ENCODE peak calls at places on chromosomes 11 and 22, in seven cellular contexts. C, Y, H, G, Q, L and U are unnamed samples.

GRCh38 chr22:44096736-44097135 is 72.6 kb downstream of the PARVB start:
- DNase-seq in C (peak; percentile 8), G (peak; percentile 25), Q (no peak), Y (no peak), L (peak; percentile 44), H (no peak), U (no peak)

GRCh38 chr11:10657308-10658271 is 36.0 kb downstream of the IRAG1 start:
- DNase-seq in H (no peak), C (no peak), G (no peak), Q (no peak), Y (peak; percentile 92), L (no peak), U (no peak)

GRCh38 chr11:4539603-4540219 is 5.3 kb upstream of the OR52M1 start:
- DNase-seq in L (peak; percentile 62), G (peak; percentile 74), Y (peak; percentile 28), C (peak; percentile 67), Q (peak; percentile 8), H (peak; percentile 4), U (peak; percentile 67)

GRCh38 chr11:73372371-73372993 is 3.7 kb upstream of the RELT start:
- DNase-seq in C (no peak), G (no peak), Y (peak; percentile 46), L (no peak), Q (no peak), H (no peak), U (no peak)

GRCh38 chr11:124870430-124870829 is 5.2 kb downstream of the ROBO3 start:
- DNase-seq in Q (no peak), C (no peak), G (no peak), L (no peak), H (no peak), Y (no peak), U (no peak)

GRCh38 chr11:44849424-44849823 is 101.3 kb downstream of the TP53I11 start:
- DNase-seq in Q (no peak), G (no peak), C (no peak), Y (no peak), L (no peak), H (no peak), U (no peak)

GRCh38 chr22:35299717-35300497 is at the start of gene TOM1:
- DNase-seq in Q (peak; percentile 92), G (peak; percentile 99), L (peak; percentile 99), Y (peak; percentile 92), C (peak; percentile 98), H (peak; percentile 95), U (peak; percentile 98)

GRCh38 chr11:68373189-68373809 is 60.9 kb downstream of the LRP5 start:
- DNase-seq in L (no peak), Y (no peak), Q (no peak), H (no peak), G (peak; percentile 83), C (peak; percentile 71), U (no peak)

GRCh38 chr11:30733748-30734147 is 147.6 kb upstream of the MPPED2 start:
- DNase-seq in G (no peak), Y (no peak), L (no peak), C (no peak), H (no peak), Q (no peak), U (no peak)

GRCh38 chr11:115348404-115348803 is 155.8 kb downstream of the CADM1 start:
- DNase-seq in C (no peak), Q (no peak), Y (no peak), L (no peak), H (peak; percentile 76), G (no peak), U (no peak)

GRCh38 chr22:49413551-49413950 is 414.1 kb downstream of the BRD1 start:
- DNase-seq in Y (no peak), G (no peak), C (no peak), L (no peak), H (no peak), Q (no peak), U (peak; percentile 29)

GRCh38 chr11:13338437-13339069 is 61.0 kb downstream of the BMAL1 start:
- DNase-seq in C (no peak), Y (peak; percentile 83), Q (no peak), G (no peak), L (no peak), H (no peak), U (no peak)

GRCh38 chr22:50134481-50134880 is 36.0 kb upstream of the PANX2 start:
- DNase-seq in L (no peak), Y (no peak), C (no peak), Q (no peak), H (no peak), G (peak; percentile 10), U (no peak)

GRCh38 chr11:130677486-130678153 is 229.2 kb downstream of the ADAMTS15 start:
- DNase-seq in Y (peak; percentile 99), G (no peak), H (no peak), C (peak; percentile 36), L (no peak), Q (no peak), U (no peak)

GRCh38 chr22:26711205-26711958 is 54.0 kb downstream of the MIAT start:
- DNase-seq in Y (peak; percentile 28), Q (no peak), C (no peak), H (no peak), L (no peak), G (no peak), U (no peak)

GRCh38 chr22:30606455-30607299 is at the start of gene TCN2:
- DNase-seq in H (peak; percentile 36), L (peak; percentile 78), Q (peak; percentile 81), G (peak; percentile 82), C (peak; percentile 81), Y (peak; percentile 81), U (peak; percentile 86)

GRCh38 chr11:45300715-45301114 is 14.6 kb upstream of the SYT13 start:
- DNase-seq in C (no peak), H (no peak), L (no peak), Q (no peak), G (no peak), Y (no peak), U (no peak)

GRCh38 chr11:115408036-115408911 is 95.9 kb downstream of the CADM1 start:
- DNase-seq in C (no peak), H (no peak), L (no peak), Y (peak; percentile 34), Q (no peak), G (no peak), U (no peak)

GRCh38 chr11:15750535-15751297 is 605.6 kb downstream of the SOX6 start:
- DNase-seq in L (no peak), C (no peak), H (peak; percentile 89), Q (peak; percentile 12), G (no peak), Y (no peak), U (no peak)

GRCh38 chr22:39289445-39290247 is 29.8 kb downstream of the RPL3 start:
- DNase-seq in Q (no peak), G (no peak), Y (no peak), C (no peak), L (no peak), H (no peak), U (no peak)

GRCh38 chr22:38238519-38239051 is 34.2 kb downstream of the TMEM184B start:
- DNase-seq in Y (peak; percentile 33), C (no peak), Q (no peak), G (peak; percentile 53), L (peak; percentile 47), H (no peak), U (peak; percentile 61)